ENCODE peak calls at places on chromosomes 13 and 19, in six cellular contexts. V is HCT116, N is H1, J is GM12878, U is K562, X is HepG2. S is an unnamed sample.

GRCh38 chr13:107866007-107866665 is 349.2 kb downstream of the LIG4 start:
- DNase-seq in V (no peak), N (peak), J (no peak), U (peak), X (no peak), S (no peak)

GRCh38 chr13:90926459-90926858 is 421.0 kb upstream of the MIR17HG start:
- DNase-seq in V (no peak), N (no peak), J (no peak), U (no peak), X (no peak), S (no peak)

GRCh38 chr13:45292176-45292575 is 48.8 kb downstream of the TPT1 start:
- DNase-seq in V (peak), N (no peak), J (no peak), U (no peak), X (no peak), S (no peak)

GRCh38 chr13:71979616-71980015 is 112.6 kb upstream of the DACH1 start:
- DNase-seq in V (peak), N (peak), J (no peak), U (no peak), X (peak), S (no peak)

GRCh38 chr19:40191836-40192646 is 815 bp downstream of the MAP3K10 start:
- DNase-seq in V (no peak), N (peak), J (no peak), U (peak), X (no peak), S (no peak)

GRCh38 chr13:28037399-28037798 is 48.9 kb upstream of the URAD start:
- DNase-seq in V (peak), N (no peak), J (no peak), U (no peak), X (no peak), S (no peak)

GRCh38 chr13:68509734-68510621 is 1279.8 kb upstream of the PCDH9 start:
- DNase-seq in V (no peak), N (no peak), J (no peak), U (no peak), X (no peak), S (no peak)

GRCh38 chr19:15330801-15331418 is 1.4 kb downstream of the BRD4 start:
- DNase-seq in V (no peak), N (no peak), J (no peak), U (peak), X (no peak), S (no peak)

GRCh38 chr13:61414686-61415664 is 674 bp downstream of the PCDH20 start:
- DNase-seq in V (no peak), N (peak), J (no peak), U (no peak), X (peak), S (peak)

GRCh38 chr19:14477417-14478112 is 2.4 kb upstream of the PTGER1 start:
- DNase-seq in V (no peak), N (no peak), J (no peak), U (no peak), X (no peak), S (no peak)

GRCh38 chr13:39273953-39274352 is 235.7 kb downstream of the NHLRC3 start:
- DNase-seq in V (no peak), N (no peak), J (no peak), U (no peak), X (no peak), S (no peak)

GRCh38 chr19:29559743-29560142 is 33.9 kb downstream of the VSTM2B start:
- DNase-seq in V (no peak), N (no peak), J (no peak), U (no peak), X (no peak), S (no peak)

GRCh38 chr19:13430790-13431582 is 75.3 kb downstream of the CACNA1A start:
- DNase-seq in V (peak), N (peak), J (no peak), U (peak), X (peak), S (peak)

GRCh38 chr13:49053215-49053614 is 77.5 kb downstream of the FNDC3A start:
- DNase-seq in V (no peak), N (no peak), J (no peak), U (no peak), X (no peak), S (no peak)

GRCh38 chr13:65595881-65596280 is 1634.3 kb downstream of the PCDH9 start:
- DNase-seq in V (no peak), N (no peak), J (no peak), U (no peak), X (no peak), S (no peak)

GRCh38 chr19:29767039-29767735 is 44.6 kb upstream of the CCNE1 start:
- DNase-seq in V (no peak), N (no peak), J (no peak), U (no peak), X (no peak), S (no peak)

GRCh38 chr19:16234552-16235445 is 37.1 kb downstream of the AP1M1 start:
- DNase-seq in V (no peak), N (no peak), J (no peak), U (no peak), X (no peak), S (no peak)

GRCh38 chr13:96958286-96958891 is 35.9 kb downstream of the OXGR1 start:
- DNase-seq in V (no peak), N (no peak), J (no peak), U (peak), X (peak), S (peak)

GRCh38 chr19:51015691-51016267 is 3.7 kb downstream of the KLK10 start:
- DNase-seq in V (no peak), N (no peak), J (no peak), U (no peak), X (no peak), S (no peak)

GRCh38 chr19:9791552-9792181 is 23.1 kb upstream of the ZNF846 start:
- DNase-seq in V (no peak), N (peak), J (peak), U (peak), X (peak), S (peak)

GRCh38 chr13:21531475-21531874 is 72.4 kb upstream of the ZDHHC20 start:
- DNase-seq in V (no peak), N (no peak), J (no peak), U (no peak), X (no peak), S (no peak)

GRCh38 chr13:59230484-59231264 is 933.1 kb downstream of the DIAPH3 start:
- DNase-seq in V (no peak), N (no peak), J (no peak), U (no peak), X (no peak), S (no peak)

GRCh38 chr19:46901701-46902401 is 41.1 kb downstream of the ARHGAP35 start:
- DNase-seq in V (no peak), N (no peak), J (no peak), U (no peak), X (no peak), S (no peak)

GRCh38 chr19:49932731-49933131 is 3.4 kb upstream of the NUP62 start:
- DNase-seq in V (no peak), N (no peak), J (no peak), U (no peak), X (no peak), S (no peak)

GRCh38 chr19:52206481-52206880 is 16.6 kb downstream of the PPP2R1A start:
- DNase-seq in V (no peak), N (no peak), J (no peak), U (no peak), X (no peak), S (no peak)

GRCh38 chr19:5150331-5150901 is 181.5 kb downstream of the KDM4B start:
- DNase-seq in V (no peak), N (peak), J (no peak), U (no peak), X (no peak), S (no peak)

GRCh38 chr13:33281951-33282595 is 3.5 kb downstream of the STARD13 start:
- DNase-seq in V (no peak), N (no peak), J (no peak), U (no peak), X (no peak), S (no peak)

GRCh38 chr19:884420-885211 is 8.4 kb downstream of the MED16 start:
- DNase-seq in V (no peak), N (no peak), J (no peak), U (no peak), X (no peak), S (no peak)

GRCh38 chr13:59946924-59947323 is 216.8 kb downstream of the DIAPH3 start:
- DNase-seq in V (no peak), N (no peak), J (no peak), U (no peak), X (no peak), S (no peak)

GRCh38 chr19:46349311-46349993 is 2.6 kb downstream of the PPP5C start:
- DNase-seq in V (no peak), N (no peak), J (no peak), U (no peak), X (no peak), S (no peak)

GRCh38 chr13:23588576-23589141 is 18.4 kb downstream of the TNFRSF19 start:
- DNase-seq in V (no peak), N (no peak), J (no peak), U (no peak), X (no peak), S (no peak)

GRCh38 chr13:113771709-113772331 is 12.8 kb downstream of the TMEM255B start:
- DNase-seq in V (no peak), N (no peak), J (no peak), U (no peak), X (no peak), S (no peak)

GRCh38 chr13:21458457-21458815 is 667 bp downstream of the ZDHHC20 start:
- DNase-seq in V (no peak), N (peak), J (no peak), U (peak), X (no peak), S (no peak)

GRCh38 chr19:46717034-46717715 is at the start of gene PRKD2:
- DNase-seq in V (no peak), N (peak), J (no peak), U (peak), X (peak), S (peak)

GRCh38 chr19:17993076-17993813 is 14.7 kb upstream of the ARRDC2 start:
- DNase-seq in V (no peak), N (no peak), J (no peak), U (no peak), X (no peak), S (no peak)

GRCh38 chr19:17985037-17985818 is 18.3 kb downstream of the KCNN1 start:
- DNase-seq in V (peak), N (no peak), J (no peak), U (peak), X (no peak), S (no peak)

GRCh38 chr19:17982430-17982829 is 15.5 kb downstream of the KCNN1 start:
- DNase-seq in V (no peak), N (no peak), J (no peak), U (no peak), X (no peak), S (no peak)

GRCh38 chr19:17989425-17990094 is 18.4 kb upstream of the ARRDC2 start:
- DNase-seq in V (no peak), N (no peak), J (no peak), U (no peak), X (no peak), S (no peak)

GRCh38 chr19:17988161-17988560 is 19.8 kb upstream of the ARRDC2 start:
- DNase-seq in V (no peak), N (no peak), J (no peak), U (no peak), X (no peak), S (no peak)
- TF ChIP-seq ZNF274 in V (no peak), N (no peak), J (no peak), U (no peak), X (no peak), S (no peak)

GRCh38 chr13:43432948-43433347 is 353.8 kb downstream of the ENOX1 start:
- DNase-seq in V (no peak), N (no peak), J (no peak), U (no peak), X (no peak), S (no peak)
- TF ChIP-seq ZNF274 in V (no peak), N (no peak), J (no peak), U (no peak), X (no peak), S (no peak)

DNA sequence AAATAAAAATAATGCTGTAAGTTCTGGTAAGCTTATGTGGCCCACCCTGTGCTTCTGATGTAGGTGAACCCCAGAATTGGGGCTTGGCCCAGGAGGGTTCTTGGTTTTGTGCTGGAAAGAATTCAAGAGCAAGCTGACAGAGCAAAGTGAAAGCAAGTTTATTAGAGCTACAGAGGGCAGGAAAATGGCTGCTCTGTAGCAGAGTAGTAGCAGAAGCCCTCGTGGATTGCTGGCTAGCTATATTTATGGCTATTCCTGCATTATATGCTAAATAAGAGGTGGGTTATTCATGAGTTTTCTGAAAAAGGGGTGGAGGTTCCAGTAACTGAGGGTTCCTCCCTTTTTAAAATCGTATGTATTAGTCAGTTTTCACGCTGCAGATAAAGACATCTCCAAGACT is 20.5 kb upstream of the ZNF599 start:
- DNase-seq in V (no peak), N (no peak), J (no peak), U (no peak), X (no peak), S (no peak)
- TF ChIP-seq ZNF274 in V (no peak), N (no peak), J (no peak), U (no peak), X (no peak), S (no peak)

DNA sequence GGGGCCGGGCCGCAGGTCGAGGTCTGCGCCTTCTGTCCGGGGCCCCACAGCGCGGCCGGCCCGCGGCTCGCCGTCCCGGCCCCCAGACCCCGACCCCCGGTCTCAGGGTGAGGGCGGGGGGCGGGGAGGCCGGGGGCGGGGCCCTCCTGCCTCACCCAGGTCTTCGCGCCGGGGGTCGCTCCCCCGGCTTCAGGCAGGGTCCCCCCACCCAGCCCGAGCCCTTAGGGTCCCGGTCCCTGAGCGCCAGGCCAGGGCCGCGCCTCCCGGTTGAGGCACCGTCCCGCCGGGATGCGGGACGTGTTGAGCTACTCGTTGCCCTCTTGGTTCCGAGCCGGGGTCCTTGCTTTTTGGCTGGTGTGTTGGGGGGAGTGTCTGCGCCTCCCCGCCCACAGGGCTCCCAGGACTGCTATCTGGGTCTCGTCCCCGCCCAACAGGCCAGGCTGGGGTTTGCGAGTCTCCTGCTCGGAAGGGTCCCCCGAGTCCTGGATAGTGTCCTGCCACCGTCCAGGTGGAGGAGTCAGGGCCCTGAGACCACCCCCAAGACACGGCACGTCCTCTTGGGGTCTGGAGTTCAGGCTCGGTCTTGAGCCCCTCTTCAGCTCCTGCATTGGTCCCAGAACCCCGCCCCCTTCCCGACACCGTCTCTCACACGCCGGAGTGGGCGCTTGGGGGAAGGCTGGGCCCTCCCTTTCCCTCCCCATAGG is 452 bp downstream of the PIAS4 start:
- DNase-seq in V (no peak), N (peak), J (no peak), U (peak), X (peak), S (no peak)
- TF ChIP-seq ZNF274 in V (no peak), N (no peak), J (no peak), U (no peak), X (no peak), S (no peak)

DNA sequence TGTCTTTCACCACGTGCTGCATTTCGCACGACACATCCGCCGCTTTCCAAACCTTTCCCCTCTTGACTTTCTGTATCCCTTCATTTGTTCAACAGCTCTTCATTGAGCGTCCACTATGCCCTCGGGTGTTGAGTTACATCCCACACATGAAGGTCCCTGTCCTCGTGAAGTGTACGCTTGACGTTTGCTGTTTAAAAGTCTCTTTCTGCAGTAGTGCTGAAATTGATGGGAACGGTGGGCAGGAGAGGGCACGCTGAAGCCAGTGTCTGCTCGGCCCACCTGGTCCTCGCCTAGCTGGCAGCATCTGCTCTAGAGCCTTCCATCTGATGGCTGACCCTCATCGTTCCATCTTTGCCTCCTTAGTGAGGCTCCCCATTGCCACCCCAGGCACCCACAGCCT is 55.6 kb upstream of the AMER2 start:
- DNase-seq in V (no peak), N (no peak), J (no peak), U (no peak), X (no peak), S (no peak)
- TF ChIP-seq ZNF274 in V (no peak), N (no peak), J (no peak), U (no peak), X (no peak), S (no peak)

GRCh38 chr13:48038763-48039162 is 1.2 kb downstream of the NUDT15 start:
- DNase-seq in V (no peak), N (no peak), J (no peak), U (no peak), X (no peak), S (no peak)

GRCh38 chr13:48040059-48040458 is 2.5 kb downstream of the NUDT15 start:
- DNase-seq in V (no peak), N (no peak), J (no peak), U (no peak), X (no peak), S (no peak)

GRCh38 chr13:48042889-48043288 is 5.4 kb downstream of the NUDT15 start:
- DNase-seq in V (no peak), N (no peak), J (no peak), U (no peak), X (no peak), S (no peak)

DNA sequence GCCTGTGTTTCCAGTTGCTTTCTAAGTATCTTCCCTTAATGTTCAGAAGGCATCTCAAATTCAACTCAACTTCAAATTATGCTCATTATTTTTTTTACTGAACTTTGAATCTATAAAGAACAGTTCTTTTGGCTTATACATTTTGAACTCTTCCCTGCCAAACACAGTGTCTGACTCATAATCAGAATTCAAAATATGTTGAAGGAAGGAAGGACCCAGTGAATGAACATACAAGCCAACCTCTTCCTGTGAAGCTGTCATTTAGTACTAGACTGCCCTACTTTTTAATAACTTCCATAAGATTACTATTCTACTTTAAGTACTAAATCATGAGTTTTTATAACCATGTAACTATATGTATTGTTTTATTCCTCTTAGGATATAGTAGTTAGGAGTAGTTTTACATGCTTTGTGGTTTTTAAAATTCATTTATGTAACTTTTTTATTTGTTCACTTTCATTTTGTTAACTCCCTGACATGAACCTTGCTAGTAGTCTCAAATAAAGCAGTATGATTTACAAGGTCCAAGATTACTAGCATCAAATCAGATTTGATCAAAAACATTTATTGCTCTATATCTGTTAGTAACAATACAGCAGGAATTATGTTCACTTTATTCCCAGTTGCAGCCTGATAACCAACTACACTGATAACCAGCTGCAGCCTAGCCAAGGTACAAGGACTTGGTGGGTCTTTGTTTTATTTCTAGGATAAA is 6.4 kb downstream of the NUDT15 start:
- DNase-seq in V (no peak), N (no peak), J (no peak), U (no peak), X (no peak), S (no peak)
- TF ChIP-seq ZNF274 in V (no peak), N (no peak), J (no peak), U (no peak), X (no peak), S (no peak)

GRCh38 chr19:6588508-6589345 is 2.2 kb downstream of the CD70 start:
- DNase-seq in V (no peak), N (no peak), J (no peak), U (no peak), X (no peak), S (no peak)

GRCh38 chr19:6587998-6588507 is 2.9 kb downstream of the CD70 start:
- DNase-seq in V (no peak), N (peak), J (no peak), U (no peak), X (no peak), S (no peak)

GRCh38 chr19:6587093-6587820 is 3.7 kb downstream of the CD70 start:
- DNase-seq in V (no peak), N (peak), J (no peak), U (no peak), X (no peak), S (no peak)

GRCh38 chr19:6590458-6591319 is at the start of gene CD70:
- DNase-seq in V (no peak), N (peak), J (peak), U (no peak), X (no peak), S (no peak)

GRCh38 chr19:6589711-6590457 is 1.1 kb downstream of the CD70 start:
- DNase-seq in V (no peak), N (peak), J (no peak), U (no peak), X (no peak), S (no peak)
- TF ChIP-seq ZNF274 in V (no peak), N (no peak), J (no peak), U (no peak), X (no peak), S (no peak)

S was measured in NT2/D1.